ENCODE peak calls at places on chromosomes 1 and 21, in eight cellular contexts. U is activated naive CD4-positive, alpha-beta T cell; R is uterus; P is NCI-H1105 treated with DMSO at 0.1 percent for 48 hours; Q is NCI-H1092 treated with DMSO at 0.1 percent for 48 hours; G is sigmoid colon; Z is tibial artery; M is glomerular endothelial cell. B is an unnamed sample.

GRCh38 chr1:154749078-154749760 is 120.9 kb downstream of the KCNN3 start:
- DNase-seq in U (no peak), R (no peak), P (no peak), Q (no peak), G (no peak), Z (no peak), M (no peak), B (peak)

GRCh38 chr1:159826436-159827101 is at the start of gene SLAMF8:
- DNase-seq in U (no peak), R (no peak), P (no peak), Q (no peak), G (no peak), Z (peak), M (no peak), B (no peak)

GRCh38 chr1:167293057-167293456 is 72.4 kb downstream of the POU2F1 start:
- DNase-seq in U (no peak), R (no peak), P (no peak), Q (no peak), G (no peak), Z (no peak), M (no peak), B (no peak)

GRCh38 chr1:184947497-184948256 is 26.6 kb downstream of the NIBAN1 start:
- DNase-seq in U (no peak), R (no peak), P (peak), Q (no peak), G (no peak), Z (no peak), M (no peak), B (no peak)

GRCh38 chr21:27171704-27172103 is 204.8 kb upstream of the ADAMTS5 start:
- DNase-seq in U (no peak), R (no peak), P (no peak), Q (no peak), G (no peak), Z (no peak), M (no peak), B (peak)

GRCh38 chr1:177964336-177964735 is 5.5 kb downstream of the SEC16B start:
- DNase-seq in U (no peak), R (no peak), P (no peak), Q (no peak), G (no peak), Z (no peak), M (no peak), B (no peak)

GRCh38 chr1:162564762-162565218 is 3.3 kb downstream of the UAP1 start:
- DNase-seq in U (no peak), R (no peak), P (no peak), Q (no peak), G (no peak), Z (no peak), M (no peak), B (no peak)

GRCh38 chr1:107689157-107689556 is 275.8 kb downstream of the VAV3 start:
- DNase-seq in U (no peak), R (no peak), P (no peak), Q (no peak), G (peak), Z (no peak), M (no peak), B (peak)

GRCh38 chr1:202279806-202280205 is 61.9 kb downstream of the UBE2T start:
- DNase-seq in U (no peak), R (no peak), P (no peak), Q (no peak), G (no peak), Z (no peak), M (no peak), B (no peak)

GRCh38 chr1:54649130-54649898 is 7.7 kb downstream of the MROH7 start:
- DNase-seq in U (no peak), R (no peak), P (no peak), Q (no peak), G (no peak), Z (no peak), M (no peak), B (no peak)